ENCODE peak calls at places on chromosomes 7 and 10, in six cellular contexts. T, S, Q, R, J and Y are unnamed samples.

GRCh38 chr7:542935-543789 is 23.5 kb upstream of the PDGFA start:
- DNase-seq in T (no peak), S (no peak), Q (peak), R (no peak), J (no peak), Y (no peak)

GRCh38 chr10:63703113-63703670 is 182.0 kb downstream of the REEP3 start:
- DNase-seq in T (no peak), S (no peak), Q (no peak), R (no peak), J (no peak), Y (no peak)

GRCh38 chr10:78937800-78938694 is 130.7 kb upstream of the ZMIZ1 start:
- DNase-seq in T (no peak), S (no peak), Q (peak), R (no peak), J (no peak), Y (peak)

GRCh38 chr10:119078422-119079179 is 2.0 kb downstream of the EIF3A start:
- DNase-seq in T (no peak), S (no peak), Q (no peak), R (no peak), J (no peak), Y (no peak)

GRCh38 chr10:4247379-4247778 is 462.4 kb upstream of the KLF6 start:
- DNase-seq in T (no peak), S (no peak), Q (no peak), R (no peak), J (no peak), Y (no peak)

GRCh38 chr10:1375805-1376170 is 319.6 kb downstream of the WDR37 start:
- DNase-seq in T (no peak), S (no peak), Q (no peak), R (no peak), J (no peak), Y (no peak)

GRCh38 chr7:90894122-90894521 is 298.0 kb downstream of the CDK14 start:
- DNase-seq in T (no peak), S (no peak), Q (no peak), R (no peak), J (no peak), Y (no peak)

GRCh38 chr10:3740157-3740871 is 44.7 kb downstream of the KLF6 start:
- DNase-seq in T (no peak), S (no peak), Q (no peak), R (peak), J (no peak), Y (no peak)

GRCh38 chr7:129771928-129772479 is 160.5 kb downstream of the NRF1 start:
- DNase-seq in T (no peak), S (no peak), Q (no peak), R (no peak), J (no peak), Y (no peak)

GRCh38 chr7:150675714-150676113 is 9.8 kb upstream of the GIMAP2 start:
- DNase-seq in T (no peak), S (no peak), Q (no peak), R (no peak), J (no peak), Y (no peak)

GRCh38 chr7:1542841-1543747 is 12.6 kb downstream of the MAFK start:
- DNase-seq in T (no peak), S (no peak), Q (no peak), R (no peak), J (no peak), Y (no peak)

GRCh38 chr10:46216836-46217748 is 69.7 kb upstream of the ANTXRL start:
- DNase-seq in T (no peak), S (no peak), Q (no peak), R (no peak), J (no peak), Y (no peak)

GRCh38 chr7:149766215-149766614 is 7.2 kb downstream of the ZNF467 start:
- DNase-seq in T (no peak), S (no peak), Q (no peak), R (no peak), J (no peak), Y (no peak)

GRCh38 chr7:6153646-6154541 is 118.5 kb downstream of the CYTH3 start:
- DNase-seq in T (no peak), S (no peak), Q (no peak), R (no peak), J (no peak), Y (no peak)

GRCh38 chr7:45662018-45662417 is 87.8 kb downstream of the ADCY1 start:
- DNase-seq in T (no peak), S (no peak), Q (no peak), R (peak), J (no peak), Y (no peak)

GRCh38 chr7:142963993-142964392 is 1.8 kb upstream of the KEL start:
- DNase-seq in T (no peak), S (no peak), Q (no peak), R (no peak), J (no peak), Y (no peak)

GRCh38 chr7:20560325-20561180 is 54.9 kb upstream of the ABCB5 start:
- DNase-seq in T (no peak), S (peak), Q (no peak), R (no peak), J (no peak), Y (no peak)

GRCh38 chr7:156158213-156158612 is 345.9 kb upstream of the SHH start:
- DNase-seq in T (no peak), S (no peak), Q (no peak), R (no peak), J (no peak), Y (no peak)

GRCh38 chr7:157339777-157340677 is 3.2 kb downstream of the DNAJB6 start:
- DNase-seq in T (peak), S (peak), Q (peak), R (peak), J (peak), Y (peak)

GRCh38 chr7:101486764-101487458 is 124.2 kb downstream of the COL26A1 start:
- DNase-seq in T (no peak), S (no peak), Q (no peak), R (no peak), J (no peak), Y (no peak)

GRCh38 chr10:89531359-89531758 is 4.0 kb downstream of the SLC16A12 start:
- DNase-seq in T (no peak), S (no peak), Q (no peak), R (no peak), J (no peak), Y (no peak)